ENCODE peak calls at places on chromosome 2, in five cellular contexts. S, F, Y, C and V are unnamed samples.

GRCh38 chr2:144015036-144015435 is 504.9 kb downstream of the ZEB2 start:
- DNase-seq in C (peak), S (no peak), Y (no peak), F (no peak), V (no peak)

GRCh38 chr2:176830362-176830761 is 382.2 kb upstream of the HNRNPA3 start:
- DNase-seq in S (no peak), F (peak), C (no peak), Y (peak), V (no peak)

GRCh38 chr2:27671235-27671634 is 7.5 kb downstream of the SLC4A1AP start:
- DNase-seq in C (no peak), S (no peak), Y (no peak), F (no peak), V (no peak)

GRCh38 chr2:132815522-132815921 is 145.5 kb upstream of the LYPD1 start:
- DNase-seq in S (no peak), F (no peak), C (peak), Y (peak), V (no peak)

GRCh38 chr2:133986076-133986837 is 267.6 kb upstream of the MGAT5 start:
- DNase-seq in F (peak), S (no peak), Y (no peak), C (peak), V (no peak)

GRCh38 chr2:196590286-196590685 is 49.2 kb upstream of the CCDC150 start:
- DNase-seq in Y (no peak), S (no peak), C (peak), F (peak), V (no peak)

GRCh38 chr2:59888015-59888414 is 665.4 kb downstream of the BCL11A start:
- DNase-seq in Y (no peak), F (peak), C (no peak), S (no peak), V (no peak)

GRCh38 chr2:152369176-152369860 is 34.3 kb downstream of the FMNL2 start:
- DNase-seq in S (no peak), Y (no peak), F (no peak), C (peak), V (no peak)

GRCh38 chr2:113979172-113980128 is 89.6 kb downstream of the ACTR3 start:
- DNase-seq in Y (no peak), S (no peak), F (peak), C (no peak), V (no peak)

GRCh38 chr2:53575606-53576360 is 191.8 kb upstream of the CHAC2 start:
- DNase-seq in F (no peak), C (peak), S (no peak), Y (no peak), V (no peak)

GRCh38 chr2:121527009-121527682 is 3.5 kb upstream of the RNU4ATAC start:
- DNase-seq in S (no peak), Y (no peak), F (no peak), C (no peak), V (no peak)

GRCh38 chr2:69660084-69660483 is 16.5 kb upstream of the AAK1 start:
- DNase-seq in C (no peak), Y (no peak), F (no peak), S (no peak), V (no peak)